ENCODE peak calls at places on chromosomes 6 and 20, in five cellular contexts. K is foreskin fibroblast; R is RWPE2; A is posterior cingulate gyrus; I is activated T-helper 9 cell treated with anti-CD3 and anti-CD28 coated beads, Interleukin-2, amount 50 U/mL, for 16 hours. X is an unnamed sample.

GRCh38 chr6:44237813-44238433 is 9.0 kb upstream of the HSP90AB1 start:
- DNase-seq in I (peak), R (peak), A (peak), K (peak), X (peak)

GRCh38 chr20:10848810-10849370 is 175.1 kb upstream of the JAG1 start:
- DNase-seq in A (no peak), R (no peak), I (no peak), K (peak), X (no peak)

GRCh38 chr6:1062786-1063545 is 248.9 kb upstream of the FOXQ1 start:
- DNase-seq in K (no peak), R (no peak), I (no peak), A (no peak), X (no peak)

GRCh38 chr6:125567407-125567806 is 182.0 kb upstream of the HEY2 start:
- DNase-seq in R (no peak), K (no peak), I (no peak), A (no peak), X (no peak)

GRCh38 chr6:117547688-117548621 is 54.4 kb downstream of the GOPC start:
- DNase-seq in I (peak), R (no peak), K (peak), A (peak), X (peak)

GRCh38 chr6:68718379-68719073 is 83.4 kb downstream of the ADGRB3 start:
- DNase-seq in R (no peak), K (peak), A (no peak), I (no peak), X (no peak)

GRCh38 chr6:82371799-82372508 is 8.3 kb downstream of the TPBG start:
- DNase-seq in R (no peak), K (peak), A (no peak), I (no peak), X (no peak)

GRCh38 chr6:131763749-131764148 is 44.1 kb upstream of the ENPP1 start:
- DNase-seq in A (no peak), R (no peak), K (no peak), I (no peak), X (no peak)

GRCh38 chr6:26240157-26240980 is 124.6 kb upstream of the BTN3A2 start:
- DNase-seq in A (no peak), R (no peak), I (no peak), K (peak), X (peak)

GRCh38 chr6:146582857-146583256 is 15.9 kb upstream of the ADGB start:
- DNase-seq in K (no peak), A (no peak), I (no peak), R (no peak), X (no peak)

GRCh38 chr20:59933296-59933848 is at the start of gene SYCP2:
- DNase-seq in I (peak), R (peak), K (peak), A (peak), X (peak)

GRCh38 chr6:160156842-160157241 is 35.2 kb downstream of the SLC22A1 start:
- DNase-seq in A (no peak), I (no peak), K (no peak), R (no peak), X (no peak)

GRCh38 chr6:104187616-104188015 is 672.1 kb downstream of the HACE1 start:
- DNase-seq in R (no peak), A (no peak), K (no peak), I (no peak), X (no peak)

GRCh38 chr6:8065519-8065911 is 1.3 kb upstream of the BLOC1S5 start:
- DNase-seq in R (no peak), K (no peak), I (peak), A (peak), X (no peak)

GRCh38 chr6:118830691-118831090 is 63.3 kb upstream of the ASF1A start:
- DNase-seq in R (no peak), K (no peak), A (no peak), I (no peak), X (no peak)

GRCh38 chr6:140744648-140745320 is 1370.3 kb upstream of the CITED2 start:
- DNase-seq in I (no peak), R (no peak), K (peak), A (no peak), X (no peak)

GRCh38 chr20:17901971-17902370 is 66.6 kb downstream of the SNX5 start:
- DNase-seq in A (no peak), I (no peak), K (no peak), R (no peak), X (no peak)

GRCh38 chr6:44542401-44543116 is 155.1 kb downstream of the CDC5L start:
- DNase-seq in A (peak), R (peak), I (no peak), K (no peak), X (no peak)

X was measured in C1 segment of cervical spinal cord.